ENCODE peak calls at places on chromosomes 11 and 22, in five cellular contexts. One of them, this sample, is unnamed.

GRCh38 chr22:46936378-46936916 is 174.0 kb downstream of the TBC1D22A start:
- DNase-seq in IMR-90: no peak
- DNase-seq in heart left ventricle: no peak
- DNase-seq in breast epithelium: no peak
- DNase-seq in adrenal gland: no peak
- DNase-seq in this sample: no peak

GRCh38 chr11:17734418-17734911 is at the start of gene KCNC1:
- DNase-seq in IMR-90: peak
- DNase-seq in heart left ventricle: no peak
- DNase-seq in breast epithelium: peak
- DNase-seq in adrenal gland: no peak
- DNase-seq in this sample: peak

GRCh38 chr11:7688238-7688826 is 15.0 kb upstream of the CYB5R2 start:
- DNase-seq in IMR-90: peak
- DNase-seq in heart left ventricle: no peak
- DNase-seq in breast epithelium: no peak
- DNase-seq in adrenal gland: no peak
- DNase-seq in this sample: no peak

GRCh38 chr11:121757480-121758125 is 304.8 kb upstream of the SORL1-AS1 start:
- DNase-seq in IMR-90: no peak
- DNase-seq in heart left ventricle: no peak
- DNase-seq in breast epithelium: no peak
- DNase-seq in adrenal gland: no peak
- DNase-seq in this sample: no peak

GRCh38 chr11:95736268-95737208 is 53.0 kb downstream of the FAM76B start:
- DNase-seq in IMR-90: no peak
- DNase-seq in heart left ventricle: no peak
- DNase-seq in breast epithelium: no peak
- DNase-seq in adrenal gland: no peak
- DNase-seq in this sample: no peak

GRCh38 chr11:123145661-123146060 is 49.4 kb downstream of the CLMP start:
- DNase-seq in IMR-90: no peak
- DNase-seq in heart left ventricle: no peak
- DNase-seq in breast epithelium: no peak
- DNase-seq in adrenal gland: peak
- DNase-seq in this sample: no peak

GRCh38 chr11:19829109-19829790 is 116.6 kb downstream of the NAV2 start:
- DNase-seq in IMR-90: no peak
- DNase-seq in heart left ventricle: no peak
- DNase-seq in breast epithelium: peak
- DNase-seq in adrenal gland: no peak
- DNase-seq in this sample: peak

GRCh38 chr11:44133335-44133946 is 38.0 kb downstream of the EXT2 start:
- DNase-seq in IMR-90: peak
- DNase-seq in heart left ventricle: no peak
- DNase-seq in breast epithelium: no peak
- DNase-seq in adrenal gland: no peak
- DNase-seq in this sample: no peak

GRCh38 chr11:79052539-79052938 is 388.3 kb downstream of the TENM4 start:
- DNase-seq in IMR-90: no peak
- DNase-seq in heart left ventricle: no peak
- DNase-seq in breast epithelium: no peak
- DNase-seq in adrenal gland: no peak
- DNase-seq in this sample: no peak

GRCh38 chr22:50250555-50251471 is at the start of gene HDAC10:
- DNase-seq in IMR-90: peak
- DNase-seq in heart left ventricle: peak
- DNase-seq in breast epithelium: peak
- DNase-seq in adrenal gland: peak
- DNase-seq in this sample: peak

GRCh38 chr11:114159320-114159719 is 99.8 kb downstream of the ZBTB16 start:
- DNase-seq in IMR-90: no peak
- DNase-seq in heart left ventricle: no peak
- DNase-seq in breast epithelium: no peak
- DNase-seq in adrenal gland: no peak
- DNase-seq in this sample: no peak

GRCh38 chr11:839280-839623 is 3.1 kb downstream of the POLR2L start:
- DNase-seq in IMR-90: no peak
- DNase-seq in heart left ventricle: no peak
- DNase-seq in breast epithelium: no peak
- DNase-seq in adrenal gland: no peak
- DNase-seq in this sample: no peak
- TF ChIP-seq POLR2A in IMR-90: no peak
- TF ChIP-seq POLR2A in heart left ventricle: no peak
- TF ChIP-seq POLR2A in breast epithelium: no peak
- TF ChIP-seq POLR2A in adrenal gland: no peak
- TF ChIP-seq POLR2A in this sample: no peak

DNA sequence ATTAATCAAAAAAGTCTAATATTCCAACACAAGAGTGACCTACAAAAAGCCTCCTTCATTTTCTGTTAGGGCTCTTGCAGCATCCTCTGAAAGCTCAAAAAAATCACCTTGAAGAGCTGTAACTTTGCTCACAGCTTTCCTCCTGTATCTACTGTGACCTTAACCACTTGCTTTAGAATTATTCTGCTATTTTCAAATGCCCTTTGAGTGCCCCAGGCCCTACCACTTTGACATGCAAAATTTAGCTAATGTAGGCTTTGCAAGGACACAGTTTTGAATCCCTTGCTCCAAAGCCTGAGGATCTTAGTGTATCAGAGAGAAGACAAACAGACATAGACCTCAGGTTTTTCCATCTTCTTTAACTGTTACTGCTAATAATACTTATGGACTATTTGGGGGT is 253.1 kb downstream of the LRRC4C start:
- DNase-seq in IMR-90: no peak
- DNase-seq in heart left ventricle: no peak
- DNase-seq in breast epithelium: no peak
- DNase-seq in adrenal gland: no peak
- DNase-seq in this sample: no peak
- H3K4me3 ChIP-seq in IMR-90: no peak
- H3K4me3 ChIP-seq in heart left ventricle: no peak
- H3K4me3 ChIP-seq in breast epithelium: no peak
- H3K4me3 ChIP-seq in adrenal gland: no peak
- H3K4me3 ChIP-seq in this sample: no peak

GRCh38 chr11:724733-725386 is 18.8 kb downstream of the EPS8L2 start:
- DNase-seq in IMR-90: no peak
- DNase-seq in heart left ventricle: no peak
- DNase-seq in breast epithelium: no peak
- DNase-seq in adrenal gland: no peak
- DNase-seq in this sample: no peak

GRCh38 chr11:727859-728748 is 19.2 kb upstream of the TALDO1 start:
- DNase-seq in IMR-90: peak
- DNase-seq in heart left ventricle: peak
- DNase-seq in breast epithelium: peak
- DNase-seq in adrenal gland: peak
- DNase-seq in this sample: peak

GRCh38 chr11:725624-726202 is 19.7 kb downstream of the EPS8L2 start:
- DNase-seq in IMR-90: no peak
- DNase-seq in heart left ventricle: no peak
- DNase-seq in breast epithelium: no peak
- DNase-seq in adrenal gland: no peak
- DNase-seq in this sample: peak

GRCh38 chr11:727281-727701 is 20.0 kb upstream of the TALDO1 start:
- DNase-seq in IMR-90: no peak
- DNase-seq in heart left ventricle: no peak
- DNase-seq in breast epithelium: no peak
- DNase-seq in adrenal gland: no peak
- DNase-seq in this sample: no peak

GRCh38 chr11:726278-726915 is 20.4 kb downstream of the EPS8L2 start:
- DNase-seq in IMR-90: peak
- DNase-seq in heart left ventricle: no peak
- DNase-seq in breast epithelium: peak
- DNase-seq in adrenal gland: peak
- DNase-seq in this sample: peak
- TF ChIP-seq POLR2A in IMR-90: no peak
- TF ChIP-seq POLR2A in heart left ventricle: no peak
- TF ChIP-seq POLR2A in breast epithelium: no peak
- TF ChIP-seq POLR2A in adrenal gland: no peak
- TF ChIP-seq POLR2A in this sample: no peak

GRCh38 chr11:128690746-128691091 is 3.2 kb upstream of the FLI1 start:
- DNase-seq in IMR-90: no peak
- DNase-seq in heart left ventricle: no peak
- DNase-seq in breast epithelium: no peak
- DNase-seq in adrenal gland: no peak
- DNase-seq in this sample: no peak
- H3K4me3 ChIP-seq in IMR-90: no peak
- H3K4me3 ChIP-seq in heart left ventricle: no peak
- H3K4me3 ChIP-seq in breast epithelium: peak
- H3K4me3 ChIP-seq in adrenal gland: no peak
- H3K4me3 ChIP-seq in this sample: no peak

DNA sequence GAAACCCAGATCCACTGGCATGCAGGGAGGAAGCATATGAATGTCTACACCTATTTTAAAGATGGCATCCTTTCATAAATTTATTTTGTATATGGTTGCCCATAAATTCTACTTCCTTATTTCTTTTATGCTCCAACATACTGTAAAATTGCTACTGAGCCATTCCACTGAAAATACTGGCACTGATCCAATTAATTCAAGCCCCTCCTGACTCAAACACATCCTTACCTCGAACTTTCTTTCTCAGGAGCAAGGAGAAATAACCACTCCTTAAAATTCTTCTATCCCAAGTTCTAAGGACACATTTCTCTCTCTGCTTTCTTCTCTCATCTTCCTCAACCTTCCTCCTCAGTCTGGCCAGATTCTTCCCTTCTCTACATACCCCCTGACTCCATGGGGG is 5.5 kb upstream of the NXF1 start:
- DNase-seq in IMR-90: no peak
- DNase-seq in heart left ventricle: no peak
- DNase-seq in breast epithelium: no peak
- DNase-seq in adrenal gland: no peak
- DNase-seq in this sample: no peak
- TF ChIP-seq POLR2A in IMR-90: no peak
- TF ChIP-seq POLR2A in heart left ventricle: no peak
- TF ChIP-seq POLR2A in breast epithelium: no peak
- TF ChIP-seq POLR2A in adrenal gland: no peak
- TF ChIP-seq POLR2A in this sample: no peak

DNA sequence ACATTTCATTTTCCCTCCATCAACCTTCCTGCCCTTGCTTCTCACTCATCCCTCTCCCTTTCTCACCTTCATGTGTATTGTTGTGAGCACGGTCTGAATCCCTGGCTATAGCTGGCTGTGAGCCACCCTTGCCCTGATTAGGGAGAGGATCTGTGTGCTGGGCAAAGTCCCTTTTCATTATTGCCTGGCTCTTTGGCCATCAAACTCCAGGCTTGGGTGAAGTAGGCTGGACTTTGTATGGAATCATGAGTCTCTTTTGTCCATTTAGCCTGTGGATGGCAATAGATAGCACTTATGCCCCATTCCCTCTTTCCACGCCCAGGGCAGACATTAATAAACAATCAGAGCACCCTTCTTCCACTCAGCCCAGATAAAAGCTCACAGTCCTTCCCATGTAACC is 6.7 kb downstream of the MYO18B start:
- DNase-seq in IMR-90: no peak
- DNase-seq in heart left ventricle: no peak
- DNase-seq in breast epithelium: no peak
- DNase-seq in adrenal gland: no peak
- DNase-seq in this sample: no peak
- H3K4me3 ChIP-seq in IMR-90: no peak
- H3K4me3 ChIP-seq in heart left ventricle: no peak
- H3K4me3 ChIP-seq in breast epithelium: no peak
- H3K4me3 ChIP-seq in adrenal gland: no peak
- H3K4me3 ChIP-seq in this sample: no peak

GRCh38 chr11:130553306-130553705 is 104.9 kb downstream of the ADAMTS15 start:
- DNase-seq in IMR-90: peak
- DNase-seq in heart left ventricle: no peak
- DNase-seq in breast epithelium: no peak
- DNase-seq in adrenal gland: no peak
- DNase-seq in this sample: no peak

GRCh38 chr11:130550984-130551383 is 102.5 kb downstream of the ADAMTS15 start:
- DNase-seq in IMR-90: no peak
- DNase-seq in heart left ventricle: no peak
- DNase-seq in breast epithelium: no peak
- DNase-seq in adrenal gland: no peak
- DNase-seq in this sample: no peak

GRCh38 chr11:130554241-130555055 is 106.0 kb downstream of the ADAMTS15 start:
- DNase-seq in IMR-90: peak
- DNase-seq in heart left ventricle: no peak
- DNase-seq in breast epithelium: no peak
- DNase-seq in adrenal gland: no peak
- DNase-seq in this sample: no peak

GRCh38 chr11:130551388-130551787 is 102.9 kb downstream of the ADAMTS15 start:
- DNase-seq in IMR-90: peak
- DNase-seq in heart left ventricle: no peak
- DNase-seq in breast epithelium: no peak
- DNase-seq in adrenal gland: no peak
- DNase-seq in this sample: no peak

DNA sequence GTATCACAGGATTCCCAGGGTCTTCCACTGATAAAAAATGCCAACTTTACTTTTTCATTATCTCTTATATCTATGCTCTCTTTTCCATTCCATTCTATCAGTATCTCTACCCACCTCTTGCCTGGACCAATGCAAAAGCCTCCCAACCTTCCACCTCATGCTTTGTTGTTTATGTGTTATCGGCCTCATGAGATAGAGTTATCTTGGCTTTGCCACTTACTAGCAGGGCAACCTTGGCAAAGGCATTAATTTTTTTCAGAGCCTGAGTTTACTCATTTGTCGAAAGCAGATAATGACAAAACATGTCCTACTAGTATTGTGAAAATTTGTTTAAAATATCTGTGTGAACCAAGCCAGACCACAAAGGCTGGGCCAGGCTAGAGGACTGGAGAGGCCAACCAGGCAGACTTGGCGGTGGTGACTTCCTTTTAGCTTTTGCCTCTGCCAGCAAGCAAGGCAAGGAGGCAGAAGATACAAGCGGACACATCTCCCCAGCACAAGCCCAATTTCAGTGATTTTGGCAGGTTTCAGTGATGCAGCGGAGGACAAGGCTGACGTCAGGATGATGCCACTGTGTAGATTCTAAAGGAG is 106.9 kb downstream of the ADAMTS15 start:
- DNase-seq in IMR-90: no peak
- DNase-seq in heart left ventricle: no peak
- DNase-seq in breast epithelium: no peak
- DNase-seq in adrenal gland: no peak
- DNase-seq in this sample: no peak
- TF ChIP-seq POLR2A in IMR-90: no peak
- TF ChIP-seq POLR2A in heart left ventricle: no peak
- TF ChIP-seq POLR2A in breast epithelium: no peak
- TF ChIP-seq POLR2A in adrenal gland: no peak
- TF ChIP-seq POLR2A in this sample: no peak

GRCh38 chr11:65903068-65903481 is 2.9 kb upstream of the FOSL1 start:
- DNase-seq in IMR-90: peak
- DNase-seq in heart left ventricle: no peak
- DNase-seq in breast epithelium: no peak
- DNase-seq in adrenal gland: no peak
- DNase-seq in this sample: no peak
- H3K4me3 ChIP-seq in IMR-90: no peak
- H3K4me3 ChIP-seq in heart left ventricle: no peak
- H3K4me3 ChIP-seq in breast epithelium: no peak
- H3K4me3 ChIP-seq in adrenal gland: no peak
- H3K4me3 ChIP-seq in this sample: no peak